ENCODE peak calls at places on chromosomes 13 and 19, in five cellular contexts. R is activated CD4-positive, alpha-beta T cell treated with anti-CD3 and anti-CD28 coated beads, Interleukin-2, amount 10 ng/mL, durations not matched to agents 24 days and 14 days; B is ureter; S is chondrocyte; F is activated T-helper 2 cell treated with anti-CD3 and anti-CD28 coated beads, Interferon-gamma antibody, Interleukin-2, Interleukin-4, amounts not matched to agents 10 μg/mL and 5 μg/mL and 100 μg/mL, durations not matched to agents 14 hours and 24 hours and 36 hours. O is an unnamed sample.
A peak's percentile ranks its signal among the peaks of the same experiment; 100 is the strongest.

GRCh38 chr13:85236431-85236830 is 562.8 kb downstream of the SLITRK6 start:
- DNase-seq in S (no peak), B (no peak), R (no peak), F (no peak), O (no peak)

GRCh38 chr19:1106841-1107654 is 3.3 kb downstream of the GPX4 start:
- DNase-seq in B (no peak), R (peak; percentile 68), F (no peak), S (no peak), O (no peak)

GRCh38 chr13:34926513-34926912 is 15.6 kb upstream of the NBEA start:
- DNase-seq in S (no peak), R (no peak), B (no peak), F (no peak), O (no peak)

GRCh38 chr19:15170345-15170744 is 30.4 kb downstream of the NOTCH3 start:
- DNase-seq in F (no peak), R (no peak), S (no peak), B (no peak), O (no peak)

GRCh38 chr13:26727633-26728032 is 33.0 kb downstream of the GPR12 start:
- DNase-seq in R (no peak), B (no peak), S (no peak), F (no peak), O (no peak)

GRCh38 chr19:49552749-49553148 is 24.9 kb downstream of the RCN3 start:
- DNase-seq in R (peak; percentile 86), F (no peak), B (no peak), S (no peak), O (no peak)

GRCh38 chr19:33397536-33398360 is 24.2 kb downstream of the CEBPG start:
- DNase-seq in F (no peak), S (peak; percentile 89), B (no peak), R (no peak), O (no peak)

GRCh38 chr13:112990783-112991182 is 21.8 kb downstream of the MCF2L start:
- DNase-seq in F (no peak), B (peak; percentile 62), R (no peak), S (no peak), O (no peak)

GRCh38 chr19:38701455-38702063 is 42.7 kb downstream of the CAPN12 start:
- DNase-seq in B (no peak), R (no peak), F (no peak), S (no peak), O (no peak)

GRCh38 chr13:66853559-66853958 is 376.6 kb downstream of the PCDH9 start:
- DNase-seq in F (no peak), S (no peak), B (no peak), R (no peak), O (no peak)

GRCh38 chr13:108961542-108962125 is 332.2 kb downstream of the MYO16 start:
- DNase-seq in R (peak; percentile 74), B (no peak), F (no peak), S (no peak), O (no peak)

GRCh38 chr19:2186071-2186846 is 22.5 kb downstream of the DOT1L start:
- DNase-seq in B (peak; percentile 82), R (no peak), S (peak; percentile 96), F (no peak), O (peak; percentile 95)

GRCh38 chr13:71869274-71869673 is 2.3 kb upstream of the DACH1 start:
- DNase-seq in F (no peak), B (no peak), S (no peak), R (no peak), O (no peak)

GRCh38 chr13:71979616-71980015 is 112.6 kb upstream of the DACH1 start:
- DNase-seq in S (no peak), B (no peak), R (no peak), F (no peak), O (no peak)

GRCh38 chr19:10352764-10353671 is 13.6 kb upstream of the ICAM3 start:
- DNase-seq in F (no peak), B (peak; percentile 63), R (no peak), S (no peak), O (no peak)

GRCh38 chr19:53906211-53907192 is 2.6 kb upstream of the CACNG7 start:
- DNase-seq in R (peak; percentile 92), B (no peak), F (peak; percentile 59), S (no peak), O (no peak)

GRCh38 chr19:12065100-12065538 is 588 bp downstream of the ZNF844 start:
- DNase-seq in S (no peak), B (peak; percentile 49), R (peak; percentile 54), F (no peak), O (no peak)

GRCh38 chr19:38891791-38892190 is 7.6 kb downstream of the SIRT2 start:
- DNase-seq in R (no peak), F (no peak), S (no peak), B (no peak), O (no peak)

GRCh38 chr19:17883627-17884413 is 12.1 kb downstream of the SLC5A5 start:
- DNase-seq in F (no peak), B (no peak), R (no peak), S (no peak), O (no peak)

GRCh38 chr13:28984825-28985224 is 164.7 kb downstream of the MTUS2 start:
- DNase-seq in S (no peak), B (no peak), F (no peak), R (no peak), O (no peak)